ENCODE peak calls at places on chromosome X, in five cellular contexts. R is astrocyte of the spinal cord, T is GM23338, J is epithelial cell of esophagus, Q is PC-3. E is an unnamed sample.

GRCh38 chrX:71111141-71111843 is at the start of gene IL2RG:
- DNase-seq in R (no peak), T (no peak), J (no peak), Q (peak), E (no peak)

GRCh38 chrX:10709276-10709675 is 88.9 kb upstream of the MID1 start:
- DNase-seq in R (no peak), T (no peak), J (peak), Q (peak), E (no peak)

GRCh38 chrX:49970699-49971098 is 48.3 kb downstream of the CLCN5 start:
- DNase-seq in R (no peak), T (no peak), J (no peak), Q (no peak), E (no peak)

GRCh38 chrX:118770133-118770760 is 42.8 kb downstream of the IL13RA1 start:
- DNase-seq in R (no peak), T (no peak), J (no peak), Q (no peak), E (no peak)

GRCh38 chrX:7218321-7219152 is 70.6 kb upstream of the PUDP start:
- DNase-seq in R (no peak), T (peak), J (no peak), Q (no peak), E (no peak)

GRCh38 chrX:103831342-103831802 is 685 bp downstream of the RAB9B start:
- DNase-seq in R (peak), T (peak), J (peak), Q (peak), E (peak)

GRCh38 chrX:776529-777230 is 146.1 kb downstream of the SHOX start:
- DNase-seq in R (no peak), T (no peak), J (no peak), Q (peak), E (no peak)

GRCh38 chrX:140817943-140818342 is 108.4 kb downstream of the LINC00632 start:
- DNase-seq in R (peak), T (peak), J (peak), Q (peak), E (peak)

GRCh38 chrX:103415528-103415927 is 39.2 kb downstream of the BEX3 start:
- DNase-seq in R (no peak), T (no peak), J (no peak), Q (no peak), E (no peak)

GRCh38 chrX:80765226-80765625 is 44.5 kb downstream of the BRWD3 start:
- DNase-seq in R (peak), T (peak), J (peak), Q (peak), E (peak)

GRCh38 chrX:108306086-108306485 is 132.1 kb downstream of the COL4A6 start:
- DNase-seq in R (no peak), T (no peak), J (no peak), Q (no peak), E (no peak)

GRCh38 chrX:329291-329910 is 10.8 kb upstream of the GTPBP6 start:
- DNase-seq in R (no peak), T (no peak), J (no peak), Q (no peak), E (no peak)

GRCh38 chrX:76029385-76029784 is 143.5 kb upstream of the PBDC1 start:
- DNase-seq in R (no peak), T (no peak), J (no peak), Q (no peak), E (no peak)

GRCh38 chrX:68841251-68842049 is 12.6 kb downstream of the EFNB1 start:
- DNase-seq in R (no peak), T (no peak), J (no peak), Q (no peak), E (peak)

GRCh38 chrX:68840256-68840655 is 11.4 kb downstream of the EFNB1 start:
- DNase-seq in R (no peak), T (no peak), J (no peak), Q (no peak), E (no peak)

GRCh38 chrX:68842351-68842750 is 13.5 kb downstream of the EFNB1 start:
- DNase-seq in R (no peak), T (no peak), J (no peak), Q (no peak), E (peak)

GRCh38 chrX:68843992-68844391 is 15.2 kb downstream of the EFNB1 start:
- DNase-seq in R (no peak), T (no peak), J (peak), Q (peak), E (peak)

DNA sequence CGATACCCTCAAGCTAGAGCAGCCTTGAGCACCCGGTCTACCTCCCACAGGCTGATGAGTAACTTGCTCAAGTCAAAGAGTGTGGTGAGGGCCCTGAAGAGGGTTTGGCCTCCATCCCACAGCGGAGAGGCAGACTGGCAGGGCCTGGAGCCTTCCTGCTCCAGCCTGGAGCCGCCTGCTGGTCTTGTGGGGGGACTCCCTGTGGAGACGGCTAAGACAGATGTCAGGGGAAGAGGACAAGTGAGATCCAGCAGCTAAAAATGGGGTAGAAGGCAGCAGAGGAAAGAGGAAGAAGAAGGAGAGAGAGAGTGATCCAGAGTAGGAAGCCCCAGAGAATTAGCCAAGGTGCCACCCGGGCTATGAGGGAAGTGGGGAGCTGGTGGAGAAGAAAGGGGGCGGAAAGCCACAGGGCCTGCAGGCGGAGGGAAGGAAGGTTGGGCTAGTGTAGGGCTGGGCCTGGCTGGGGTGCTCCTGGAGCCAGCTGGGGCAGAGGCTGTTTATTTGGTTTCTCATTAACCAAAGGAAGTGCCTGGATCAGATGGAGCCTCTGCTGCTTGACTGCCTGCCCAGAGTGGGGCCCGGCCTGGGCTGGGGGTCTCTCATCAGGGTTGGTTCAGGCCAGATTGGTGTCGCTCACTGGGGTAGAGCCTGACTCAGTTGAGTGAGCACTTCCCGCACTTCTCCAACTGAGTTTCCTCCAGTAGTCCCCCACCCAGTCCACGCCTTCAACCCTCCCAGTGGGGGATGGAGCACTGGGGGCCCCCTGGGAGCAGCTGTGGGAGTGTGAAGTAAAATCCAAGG is 14.2 kb downstream of the EFNB1 start:
- DNase-seq in R (peak), T (no peak), J (peak), Q (no peak), E (peak)
- TF ChIP-seq CTCF in R (peak), T (no peak), J (no peak), Q (no peak), E (no peak)

DNA sequence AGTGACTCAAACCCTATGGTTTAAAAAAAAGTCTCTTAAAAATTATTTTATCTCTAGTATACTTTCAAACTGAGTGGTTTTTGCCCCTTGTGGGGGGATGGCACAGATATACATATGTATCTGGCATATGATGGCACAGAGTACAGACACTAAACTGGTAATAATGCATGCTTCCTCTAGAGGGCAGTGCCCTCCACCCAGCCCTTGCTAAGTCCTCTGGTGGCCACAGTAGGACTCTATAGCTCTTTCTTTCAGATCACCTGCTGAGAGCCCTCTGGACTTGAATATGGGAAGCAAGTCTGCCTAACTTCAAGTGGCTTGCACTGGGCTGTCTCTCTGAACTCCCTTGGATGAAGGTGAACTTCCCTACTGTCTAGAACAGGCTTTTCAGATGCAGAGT is 66.3 kb downstream of the TSPAN7 start:
- DNase-seq in R (peak), T (peak), J (peak), Q (peak), E (peak)
- TF ChIP-seq CTCF in R (peak), T (peak), J (peak), Q (peak), E (peak)

GRCh38 chrX:31443654-31444053 is 371.8 kb upstream of the FTHL17 start:
- DNase-seq in R (no peak), T (no peak), J (no peak), Q (no peak), E (no peak)
- TF ChIP-seq CTCF in R (no peak), T (no peak), J (no peak), Q (no peak), E (no peak)

GRCh38 chrX:155216940-155217450 is 735 bp downstream of the VBP1 start:
- DNase-seq in R (no peak), T (peak), J (no peak), Q (peak), E (no peak)
- TF ChIP-seq CTCF in R (no peak), T (no peak), J (no peak), Q (no peak), E (no peak)

GRCh38 chrX:17744896-17745523 is 7.7 kb downstream of the SCML1 start:
- DNase-seq in R (peak), T (peak), J (peak), Q (peak), E (peak)

GRCh38 chrX:17748684-17749083 is 11.4 kb downstream of the SCML1 start:
- DNase-seq in R (no peak), T (no peak), J (no peak), Q (no peak), E (no peak)

GRCh38 chrX:17747692-17748091 is 10.4 kb downstream of the SCML1 start:
- DNase-seq in R (no peak), T (no peak), J (no peak), Q (no peak), E (no peak)

GRCh38 chrX:17750436-17750835 is 13.1 kb downstream of the SCML1 start:
- DNase-seq in R (no peak), T (no peak), J (peak), Q (no peak), E (no peak)
- TF ChIP-seq CTCF in R (no peak), T (no peak), J (no peak), Q (no peak), E (no peak)

GRCh38 chrX:154046262-154046771 is 26.6 kb upstream of the IRAK1 start:
- DNase-seq in R (peak), T (no peak), J (peak), Q (no peak), E (peak)
- TF ChIP-seq CTCF in R (peak), T (no peak), J (no peak), Q (no peak), E (no peak)